ENCODE peak calls at places on chromosome 11, in seven cellular contexts. J is HepG2, G is K562, K is GM12891, U is GM12878, R is H1, Q is GM12892. H is an unnamed sample.

GRCh38 chr11:46055371-46055770 is 65.9 kb downstream of the PHF21A start:
- DNase-seq in J (peak; percentile 80), G (no peak), K (no peak), U (no peak), R (peak; percentile 34), Q (no peak), H (no peak)

GRCh38 chr11:31816467-31817053 is 5.4 kb upstream of the PAX6 start:
- DNase-seq in J (no peak), G (no peak), K (no peak), U (no peak), R (no peak), Q (no peak), H (peak; percentile 50)

GRCh38 chr11:76700177-76701100 is 29.9 kb upstream of the LRRC32 start:
- DNase-seq in J (peak; percentile 15), G (peak; percentile 92), K (no peak), U (no peak), R (no peak), Q (no peak), H (peak; percentile 57)

GRCh38 chr11:32500001-32500400 is 64.7 kb upstream of the WT1 start:
- DNase-seq in J (no peak), G (no peak), K (no peak), U (no peak), R (no peak), Q (no peak), H (no peak)

GRCh38 chr11:114354076-114354475 is 46.2 kb downstream of the C11orf71 start:
- DNase-seq in J (no peak), G (no peak), K (no peak), U (no peak), R (no peak), Q (no peak), H (no peak)

GRCh38 chr11:131829725-131830124 is 459.3 kb downstream of the NTM start:
- DNase-seq in J (no peak), G (no peak), K (no peak), U (no peak), R (no peak), Q (no peak), H (no peak)

GRCh38 chr11:124817036-124817435 is 16.8 kb upstream of the MSANTD2 start:
- DNase-seq in J (no peak), G (no peak), K (no peak), U (no peak), R (no peak), Q (no peak), H (no peak)

GRCh38 chr11:1129666-1130160 is 28.0 kb upstream of the MUC5AC start:
- DNase-seq in J (no peak), G (no peak), K (peak; percentile 13), U (no peak), R (no peak), Q (peak; percentile 13), H (peak; percentile 14)

GRCh38 chr11:114304969-114305368 is 8.8 kb downstream of the NNMT start:
- DNase-seq in J (no peak), G (no peak), K (no peak), U (no peak), R (no peak), Q (no peak), H (no peak)

GRCh38 chr11:27291302-27291889 is 71.6 kb downstream of the CCDC34 start:
- DNase-seq in J (no peak), G (no peak), K (no peak), U (no peak), R (no peak), Q (no peak), H (no peak)

GRCh38 chr11:35725880-35726279 is 63.3 kb downstream of the TRIM44 start:
- DNase-seq in J (no peak), G (no peak), K (no peak), U (no peak), R (no peak), Q (no peak), H (no peak)

GRCh38 chr11:35588627-35589026 is 29.6 kb upstream of the FJX1 start:
- DNase-seq in J (no peak), G (no peak), K (no peak), U (no peak), R (no peak), Q (no peak), H (no peak)

GRCh38 chr11:82969811-82970210 is 68.3 kb downstream of the DDIAS start:
- DNase-seq in J (no peak), G (no peak), K (peak; percentile 17), U (peak; percentile 84), R (no peak), Q (peak; percentile 19), H (no peak)

GRCh38 chr11:64259533-64260067 is 8.3 kb downstream of the PLCB3 start:
- DNase-seq in J (no peak), G (peak; percentile 24), K (no peak), U (no peak), R (no peak), Q (no peak), H (no peak)

GRCh38 chr11:72231396-72232259 is 7.1 kb downstream of the INPPL1 start:
- DNase-seq in J (no peak), G (no peak), K (no peak), U (no peak), R (no peak), Q (no peak), H (no peak)

GRCh38 chr11:123421589-123421988 is 8.5 kb upstream of the GRAMD1B start:
- DNase-seq in J (no peak), G (no peak), K (no peak), U (no peak), R (no peak), Q (no peak), H (no peak)

GRCh38 chr11:112795896-112796686 is 165.1 kb upstream of the NCAM1 start:
- DNase-seq in J (no peak), G (no peak), K (no peak), U (no peak), R (no peak), Q (no peak), H (no peak)

GRCh38 chr11:86938900-86939880 is 16.0 kb downstream of the FZD4 start:
- DNase-seq in J (peak; percentile 65), G (peak; percentile 38), K (no peak), U (no peak), R (no peak), Q (no peak), H (peak; percentile 41)

GRCh38 chr11:118597556-118597955 is 9.9 kb upstream of the PHLDB1 start:
- DNase-seq in J (no peak), G (no peak), K (no peak), U (no peak), R (no peak), Q (no peak), H (no peak)

GRCh38 chr11:120694706-120695105 is 183.2 kb downstream of the GRIK4 start:
- DNase-seq in J (no peak), G (no peak), K (no peak), U (no peak), R (no peak), Q (no peak), H (no peak)

GRCh38 chr11:830295-831131 is 2.2 kb upstream of the CD151 start:
- DNase-seq in J (peak; percentile 74), G (no peak), K (no peak), U (no peak), R (no peak), Q (peak; percentile 80), H (peak; percentile 85)

GRCh38 chr11:107707807-107708206 is 4.0 kb downstream of the SLN start:
- DNase-seq in J (no peak), G (no peak), K (no peak), U (no peak), R (peak; percentile 17), Q (no peak), H (no peak)

GRCh38 chr11:66466225-66467033 is at the start of gene PELI3:
- DNase-seq in J (peak; percentile 72), G (peak; percentile 97), K (peak; percentile 93), U (peak; percentile 71), R (peak; percentile 90), Q (peak; percentile 96), H (peak; percentile 98)
- TF ChIP-seq TAF1 in J (no peak), G (no peak), K (no peak), U (no peak), R (no peak), Q (no peak), H (no peak)

GRCh38 chr11:11229691-11230090 is 123.4 kb downstream of the CSNK2A3 start:
- DNase-seq in J (no peak), G (no peak), K (no peak), U (no peak), R (no peak), Q (no peak), H (no peak)
- TF ChIP-seq TAF1 in J (no peak), G (no peak), K (no peak), U (no peak), R (no peak), Q (no peak), H (no peak)

GRCh38 chr11:96317576-96317975 is 25.4 kb downstream of the MAML2 start:
- DNase-seq in J (no peak), G (no peak), K (no peak), U (no peak), R (no peak), Q (no peak), H (no peak)
- TF ChIP-seq TAF1 in J (no peak), G (no peak), K (no peak), U (no peak), R (no peak), Q (no peak), H (no peak)

GRCh38 chr11:128726464-128727139 is 32.7 kb downstream of the FLI1 start:
- DNase-seq in J (no peak), G (no peak), K (no peak), U (no peak), R (no peak), Q (no peak), H (no peak)

GRCh38 chr11:128724891-128725611 is 31.2 kb downstream of the FLI1 start:
- DNase-seq in J (no peak), G (no peak), K (no peak), U (no peak), R (no peak), Q (no peak), H (no peak)

GRCh38 chr11:128727320-128727719 is 33.4 kb downstream of the FLI1 start:
- DNase-seq in J (no peak), G (no peak), K (no peak), U (no peak), R (no peak), Q (no peak), H (no peak)

GRCh38 chr11:128727811-128728431 is 34.0 kb downstream of the FLI1 start:
- DNase-seq in J (no peak), G (no peak), K (no peak), U (no peak), R (no peak), Q (no peak), H (no peak)

DNA sequence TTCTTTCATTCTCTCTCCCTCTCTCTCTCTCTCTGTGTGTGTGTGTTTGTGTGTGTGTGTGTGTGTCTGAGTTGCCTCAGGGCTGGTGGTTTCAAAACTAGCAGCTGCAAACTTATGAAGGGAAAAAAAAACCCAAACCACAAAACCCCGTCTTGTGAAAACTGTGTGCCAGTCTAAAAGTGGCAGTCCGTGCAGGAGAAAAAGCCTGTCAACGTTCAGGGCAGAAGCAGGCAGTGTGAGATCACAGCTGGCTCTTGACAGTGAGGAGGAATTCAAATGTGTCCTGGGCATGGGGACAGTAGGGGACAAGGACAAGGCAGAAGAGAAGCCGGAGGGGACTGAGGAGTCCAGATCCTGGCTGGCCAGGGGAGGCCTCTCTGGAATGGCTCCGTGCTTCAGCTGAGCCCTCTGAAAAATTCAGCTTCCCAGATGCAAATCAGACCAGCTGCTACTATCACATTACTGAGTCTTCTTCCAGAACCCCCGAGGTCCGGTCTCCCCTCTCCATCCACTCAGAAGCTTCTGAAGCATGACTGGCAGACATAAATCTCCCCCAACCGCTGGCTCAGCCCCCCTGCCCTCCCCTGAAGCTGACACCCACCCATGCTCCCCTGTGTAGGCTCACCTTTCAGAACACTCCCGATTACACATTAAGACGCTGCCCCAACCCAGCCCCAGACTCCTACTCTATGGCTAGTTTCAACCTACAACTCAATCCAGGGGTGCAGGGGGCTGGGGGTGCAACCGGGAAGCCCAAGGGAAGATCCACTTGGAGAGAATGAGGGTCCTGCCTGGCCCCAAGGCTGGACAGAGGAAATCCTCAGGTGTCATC is 32.0 kb downstream of the FLI1 start:
- DNase-seq in J (no peak), G (no peak), K (no peak), U (peak; percentile 89), R (no peak), Q (no peak), H (no peak)
- TF ChIP-seq TAF1 in J (no peak), G (no peak), K (no peak), U (no peak), R (no peak), Q (no peak), H (no peak)

H was measured in SK-N-SH.